ENCODE peak calls at places on chromosomes 5 and 9, in four cellular contexts. W is SK-N-SH, O is A549, M is stomach. L is an unnamed sample.
A peak's percentile ranks its signal among the peaks of the same experiment; 100 is the strongest.

GRCh38 chr5:64295100-64295499 is 129.5 kb downstream of the RNF180 start:
- DNase-seq in W (no peak), O (no peak), M (no peak), L (no peak)

GRCh38 chr9:2743937-2744529 is 26.7 kb downstream of the KCNV2 start:
- DNase-seq in W (no peak), O (no peak), M (no peak), L (no peak)

GRCh38 chr9:132651259-132651658 is 18.5 kb downstream of the DDX31 start:
- DNase-seq in W (peak; percentile 19), O (no peak), M (no peak), L (no peak)

GRCh38 chr5:178287091-178287790 is 54.6 kb upstream of the PHYKPL start:
- DNase-seq in W (no peak), O (no peak), M (no peak), L (no peak)

GRCh38 chr9:129125478-129125877 is 14.3 kb downstream of the PTPA start:
- DNase-seq in W (no peak), O (no peak), M (no peak), L (no peak)

GRCh38 chr5:81577091-81577490 is 173.8 kb downstream of the SSBP2 start:
- DNase-seq in W (no peak), O (no peak), M (no peak), L (no peak)

GRCh38 chr5:56211298-56211865 is 21.7 kb downstream of the ANKRD55 start:
- DNase-seq in W (no peak), O (peak; percentile 52), M (no peak), L (peak; percentile 40)

GRCh38 chr9:94827584-94828304 is 101.2 kb downstream of the AOPEP start:
- DNase-seq in W (no peak), O (no peak), M (no peak), L (no peak)

GRCh38 chr5:83530186-83530585 is 58.6 kb downstream of the VCAN start:
- DNase-seq in W (no peak), O (no peak), M (no peak), L (no peak)

GRCh38 chr5:67214036-67214435 is 17.4 kb upstream of the CD180 start:
- DNase-seq in W (no peak), O (no peak), M (no peak), L (no peak)
- H3K27ac ChIP-seq in W (no peak overlapping the region), O (no peak overlapping the region), M (peak overlapping the region; percentile 53), L (no peak overlapping the region)

GRCh38 chr5:154786414-154786813 is 31.2 kb downstream of the LARP1 start:
- DNase-seq in W (no peak), O (no peak), M (no peak), L (no peak)
- TF ChIP-seq EP300 in W (no peak), O (no peak), M (no peak), L (no peak)

DNA sequence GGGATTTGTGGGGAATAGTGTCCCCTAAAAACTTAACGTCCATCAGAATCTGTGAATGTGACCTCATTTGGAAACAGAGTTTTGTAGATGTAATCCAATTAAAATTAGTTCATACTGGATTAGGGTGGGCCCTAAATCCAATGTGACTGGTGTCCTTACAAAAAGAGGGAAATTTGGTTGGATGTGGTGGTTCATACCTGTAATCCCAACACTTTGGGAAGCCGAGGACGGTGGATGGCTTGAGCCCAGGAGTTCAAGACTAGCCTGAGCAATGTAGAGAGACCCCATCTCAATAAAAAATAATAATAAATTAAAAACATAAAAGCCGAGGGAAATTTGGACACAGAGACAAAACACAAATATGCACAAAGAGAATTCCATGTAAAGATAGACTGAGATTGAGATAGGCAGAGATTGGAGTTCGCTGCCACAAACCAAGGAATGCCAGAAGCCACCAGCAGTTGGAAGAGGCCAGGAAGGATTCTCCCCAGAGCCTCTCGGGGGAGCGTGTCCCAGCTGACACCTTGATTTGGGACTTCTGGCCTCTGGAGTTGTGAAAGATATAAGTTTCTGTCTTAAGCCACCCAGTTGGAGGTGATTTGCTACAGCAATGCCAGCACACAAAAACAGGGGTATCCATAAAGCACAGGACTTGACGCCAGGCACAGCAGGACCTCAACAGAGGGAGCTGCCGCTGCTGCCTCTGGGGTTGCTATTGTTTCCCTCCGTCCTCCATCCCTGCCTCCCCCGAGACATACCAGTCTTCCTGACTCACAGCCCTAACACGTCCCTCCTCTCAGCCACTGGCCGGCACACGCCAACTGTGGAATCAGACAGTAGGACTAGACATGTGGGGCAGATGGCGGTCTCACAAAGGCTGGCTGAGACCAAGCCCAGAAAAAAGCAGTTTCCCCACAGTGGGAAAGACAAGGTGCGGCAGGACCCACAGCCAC is 73.8 kb upstream of the IL17B start:
- DNase-seq in W (no peak), O (no peak), M (no peak), L (no peak)
- H3K27ac ChIP-seq in W (peak overlapping the region; percentile 61), O (peak overlapping the region; percentile 43), M (peak overlapping the region; percentile 77), L (peak overlapping the region; percentile 83)

DNA sequence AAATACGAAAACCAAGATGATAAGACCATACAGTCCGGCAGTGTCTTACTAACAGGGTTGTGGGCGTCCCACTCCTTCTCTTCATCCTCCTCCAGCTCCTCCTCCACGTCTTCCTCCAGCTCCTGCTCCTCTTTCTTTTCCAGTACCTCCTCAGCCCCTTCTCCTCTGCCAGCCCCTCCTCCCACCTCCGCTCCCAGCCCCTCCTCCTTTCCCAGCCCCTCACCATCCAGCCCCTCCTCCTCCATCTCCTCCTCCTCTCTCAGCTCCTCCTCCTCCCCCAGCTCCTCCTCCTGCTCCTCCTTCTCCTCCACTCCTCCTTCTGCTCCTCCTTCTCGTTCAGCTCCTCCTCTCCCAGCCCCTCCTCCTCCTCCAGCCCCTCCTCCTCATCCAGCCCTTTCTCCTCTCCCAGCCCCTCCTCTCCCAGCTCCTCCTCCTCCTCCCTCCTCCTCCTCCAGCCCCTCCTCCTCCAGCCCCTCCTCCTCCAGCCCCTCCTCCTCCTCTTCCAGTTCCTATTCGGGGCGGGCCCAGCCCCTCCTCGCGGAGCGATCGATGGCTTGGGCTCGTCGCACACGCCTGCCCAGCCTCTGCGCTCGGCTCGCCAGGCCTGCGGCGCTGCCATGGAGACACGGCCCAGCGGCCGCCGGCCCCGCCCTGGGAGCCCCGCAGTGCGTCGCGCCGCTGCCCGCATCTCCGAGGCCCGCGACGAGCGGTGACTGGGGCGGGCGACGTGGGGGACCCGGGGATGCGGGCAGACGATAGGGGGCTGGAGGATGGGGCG is at the start of gene BRD3OS:
- DNase-seq in W (peak; percentile 95), O (peak; percentile 93), M (peak; percentile 96), L (peak; percentile 98)
- TF ChIP-seq EP300 in W (no peak), O (no peak), M (no peak), L (no peak)

DNA sequence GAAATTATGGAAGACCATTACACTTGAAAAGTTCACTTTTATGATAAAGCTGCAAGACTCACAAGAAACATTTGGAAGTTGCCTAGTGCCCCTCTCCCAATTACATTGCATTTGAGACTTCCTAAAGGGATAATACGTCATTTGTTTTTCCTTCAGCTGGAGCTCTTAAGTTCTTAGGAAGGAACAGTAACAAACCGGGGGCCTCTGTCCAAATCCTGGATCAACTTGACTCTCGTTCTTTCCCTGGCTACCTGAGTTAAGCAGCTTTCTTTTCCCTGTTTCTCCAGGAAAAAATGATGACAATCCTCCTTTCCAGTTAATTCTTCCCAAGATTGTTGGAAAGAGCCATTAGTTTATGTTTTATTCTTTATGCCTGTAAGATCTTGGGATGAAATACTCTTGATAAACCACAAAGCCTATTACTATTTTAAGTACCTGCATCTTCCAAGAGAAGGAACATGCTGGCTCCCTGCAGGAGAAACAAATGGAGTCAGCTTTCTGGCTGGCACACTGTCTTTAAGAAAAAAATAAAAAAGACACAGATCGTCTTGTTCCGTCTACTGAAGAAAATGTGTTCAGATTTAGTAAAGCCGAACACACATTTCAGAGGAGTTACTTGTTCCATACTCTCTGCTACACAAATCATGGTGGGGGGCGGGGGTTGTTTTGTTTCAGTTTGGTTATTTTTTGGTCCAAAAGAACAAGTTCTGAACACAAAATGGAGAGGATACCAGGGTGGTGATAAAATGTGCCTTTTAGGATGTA is 297.8 kb downstream of the EFNA5 start:
- DNase-seq in W (no peak), O (no peak), M (no peak), L (no peak)
- H3K27ac ChIP-seq in W (no peak overlapping the region), O (no peak overlapping the region), M (no peak overlapping the region), L (no peak overlapping the region)

GRCh38 chr5:14264605-14265316 is 121.6 kb downstream of the TRIO start:
- DNase-seq in W (peak; percentile 88), O (peak; percentile 88), M (peak; percentile 92), L (peak; percentile 95)

GRCh38 chr5:14266686-14267085 is 123.5 kb downstream of the TRIO start:
- DNase-seq in W (no peak), O (no peak), M (no peak), L (no peak)

GRCh38 chr5:14266171-14266570 is 123.0 kb downstream of the TRIO start:
- DNase-seq in W (no peak), O (no peak), M (no peak), L (no peak)

GRCh38 chr5:14267166-14267838 is 124.2 kb downstream of the TRIO start:
- DNase-seq in W (no peak), O (no peak), M (no peak), L (no peak)

DNA sequence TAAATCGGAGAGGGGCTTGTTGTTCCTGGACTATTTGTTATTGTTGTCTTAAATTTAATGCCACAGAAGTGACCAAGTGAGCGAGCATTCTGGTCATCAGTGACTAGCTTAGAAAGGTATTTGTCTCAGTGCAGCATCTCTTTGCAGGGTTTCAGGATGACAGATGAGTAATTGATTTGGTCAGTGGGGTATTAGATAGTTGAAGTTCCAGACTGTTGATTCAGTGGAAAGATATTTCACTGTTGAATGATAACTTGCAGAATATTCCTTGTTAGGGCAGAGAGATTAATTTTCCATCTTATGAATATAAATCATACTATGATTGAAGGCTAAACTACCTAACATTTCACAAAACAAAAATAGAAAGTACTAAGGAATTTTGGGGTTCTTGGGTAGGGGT is 122.4 kb downstream of the TRIO start:
- DNase-seq in W (no peak), O (peak; percentile 70), M (no peak), L (no peak)
- TF ChIP-seq EP300 in W (peak; percentile 20), O (peak; percentile 62), M (no peak), L (no peak)

GRCh38 chr5:180314106-180314505 is 22.2 kb upstream of the MAPK9 start:
- DNase-seq in W (no peak), O (no peak), M (no peak), L (no peak)
- H3K27ac ChIP-seq in W (peak overlapping the region; percentile 76), O (no peak overlapping the region), M (no peak overlapping the region), L (no peak overlapping the region)

DNA sequence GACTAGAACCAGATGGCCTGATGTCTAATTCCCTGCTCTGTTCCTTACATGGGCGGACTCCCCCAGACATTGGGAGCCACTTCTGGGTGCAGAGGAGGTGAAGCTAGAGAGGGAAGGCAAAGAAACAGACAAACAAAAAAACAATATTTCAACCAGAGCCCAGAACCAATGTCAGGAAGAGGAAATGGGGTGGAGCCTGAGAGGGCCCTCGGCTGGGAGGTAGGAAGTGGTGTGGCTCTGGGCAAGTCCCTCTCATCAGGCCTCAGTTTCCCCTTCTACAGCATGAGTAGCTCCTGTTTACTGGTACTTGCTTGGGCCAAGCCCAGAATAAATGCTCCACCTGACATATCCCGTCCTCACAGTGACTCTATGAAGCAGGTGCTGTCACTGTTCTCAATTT is 11.1 kb downstream of the SH2D3C start:
- DNase-seq in W (no peak), O (no peak), M (no peak), L (no peak)
- TF ChIP-seq EP300 in W (no peak), O (no peak), M (no peak), L (no peak)

L was measured in upper lobe of left lung.